ENCODE peak calls at places on chromosomes 12 and 14, in seven cellular contexts. One of them, this sample, is unnamed.

GRCh38 chr12:117105902-117106301 is 6.7 kb upstream of the TESC start:
- DNase-seq in stimulated activated CD8-positive, alpha-beta memory T cell treated with anti-CD3 and anti-CD28 coated beads, Interleukin-7, amount 100 ng/mL, for 24 hours: no peak
- DNase-seq in Caki2: no peak
- DNase-seq in dorsolateral prefrontal cortex: no peak
- DNase-seq in GM20000: no peak
- DNase-seq in stimulated activated CD4-positive, alpha-beta T cell treated with anti-CD3 and anti-CD28 coated beads, Interleukin-4, amount 100 ng/mL, for 4 hours: peak; percentile 6
- DNase-seq in T-helper 2 cell: no peak
- DNase-seq in this sample: peak; percentile 99

GRCh38 chr12:118034429-118035193 is 18.1 kb downstream of the RFC5 start:
- DNase-seq in stimulated activated CD8-positive, alpha-beta memory T cell treated with anti-CD3 and anti-CD28 coated beads, Interleukin-7, amount 100 ng/mL, for 24 hours: no peak
- DNase-seq in Caki2: peak; percentile 64
- DNase-seq in dorsolateral prefrontal cortex: peak; percentile 60
- DNase-seq in GM20000: no peak
- DNase-seq in stimulated activated CD4-positive, alpha-beta T cell treated with anti-CD3 and anti-CD28 coated beads, Interleukin-4, amount 100 ng/mL, for 4 hours: no peak
- DNase-seq in T-helper 2 cell: no peak
- DNase-seq in this sample: no peak

GRCh38 chr12:13367973-13368372 is 171.4 kb downstream of the EMP1 start:
- DNase-seq in stimulated activated CD8-positive, alpha-beta memory T cell treated with anti-CD3 and anti-CD28 coated beads, Interleukin-7, amount 100 ng/mL, for 24 hours: no peak
- DNase-seq in Caki2: no peak
- DNase-seq in dorsolateral prefrontal cortex: peak; percentile 48
- DNase-seq in GM20000: no peak
- DNase-seq in stimulated activated CD4-positive, alpha-beta T cell treated with anti-CD3 and anti-CD28 coated beads, Interleukin-4, amount 100 ng/mL, for 4 hours: no peak
- DNase-seq in T-helper 2 cell: no peak
- DNase-seq in this sample: no peak

GRCh38 chr12:13981296-13981962 is at the start of gene GRIN2B:
- DNase-seq in stimulated activated CD8-positive, alpha-beta memory T cell treated with anti-CD3 and anti-CD28 coated beads, Interleukin-7, amount 100 ng/mL, for 24 hours: no peak
- DNase-seq in Caki2: peak; percentile 37
- DNase-seq in dorsolateral prefrontal cortex: peak; percentile 54
- DNase-seq in GM20000: no peak
- DNase-seq in stimulated activated CD4-positive, alpha-beta T cell treated with anti-CD3 and anti-CD28 coated beads, Interleukin-4, amount 100 ng/mL, for 4 hours: no peak
- DNase-seq in T-helper 2 cell: no peak
- DNase-seq in this sample: no peak

GRCh38 chr12:90741611-90742010 is 213.4 kb downstream of the CCER1 start:
- DNase-seq in stimulated activated CD8-positive, alpha-beta memory T cell treated with anti-CD3 and anti-CD28 coated beads, Interleukin-7, amount 100 ng/mL, for 24 hours: no peak
- DNase-seq in Caki2: no peak
- DNase-seq in dorsolateral prefrontal cortex: no peak
- DNase-seq in GM20000: no peak
- DNase-seq in stimulated activated CD4-positive, alpha-beta T cell treated with anti-CD3 and anti-CD28 coated beads, Interleukin-4, amount 100 ng/mL, for 4 hours: no peak
- DNase-seq in T-helper 2 cell: no peak
- DNase-seq in this sample: no peak

GRCh38 chr12:128339669-128340068 is 72.7 kb downstream of the TMEM132C start:
- DNase-seq in stimulated activated CD8-positive, alpha-beta memory T cell treated with anti-CD3 and anti-CD28 coated beads, Interleukin-7, amount 100 ng/mL, for 24 hours: no peak
- DNase-seq in Caki2: no peak
- DNase-seq in dorsolateral prefrontal cortex: no peak
- DNase-seq in GM20000: no peak
- DNase-seq in stimulated activated CD4-positive, alpha-beta T cell treated with anti-CD3 and anti-CD28 coated beads, Interleukin-4, amount 100 ng/mL, for 4 hours: no peak
- DNase-seq in T-helper 2 cell: no peak
- DNase-seq in this sample: no peak

GRCh38 chr14:53613404-53614253 is 343.0 kb downstream of the BMP4 start:
- DNase-seq in stimulated activated CD8-positive, alpha-beta memory T cell treated with anti-CD3 and anti-CD28 coated beads, Interleukin-7, amount 100 ng/mL, for 24 hours: no peak
- DNase-seq in Caki2: peak; percentile 92
- DNase-seq in dorsolateral prefrontal cortex: no peak
- DNase-seq in GM20000: peak; percentile 80
- DNase-seq in stimulated activated CD4-positive, alpha-beta T cell treated with anti-CD3 and anti-CD28 coated beads, Interleukin-4, amount 100 ng/mL, for 4 hours: no peak
- DNase-seq in T-helper 2 cell: no peak
- DNase-seq in this sample: peak; percentile 93

GRCh38 chr14:87888136-87888999 is 104.6 kb downstream of the GALC start:
- DNase-seq in stimulated activated CD8-positive, alpha-beta memory T cell treated with anti-CD3 and anti-CD28 coated beads, Interleukin-7, amount 100 ng/mL, for 24 hours: no peak
- DNase-seq in Caki2: no peak
- DNase-seq in dorsolateral prefrontal cortex: no peak
- DNase-seq in GM20000: peak; percentile 26
- DNase-seq in stimulated activated CD4-positive, alpha-beta T cell treated with anti-CD3 and anti-CD28 coated beads, Interleukin-4, amount 100 ng/mL, for 4 hours: no peak
- DNase-seq in T-helper 2 cell: no peak
- DNase-seq in this sample: peak; percentile 4

GRCh38 chr14:56119221-56119967 is 1.2 kb downstream of the PELI2 start:
- DNase-seq in stimulated activated CD8-positive, alpha-beta memory T cell treated with anti-CD3 and anti-CD28 coated beads, Interleukin-7, amount 100 ng/mL, for 24 hours: no peak
- DNase-seq in Caki2: peak; percentile 42
- DNase-seq in dorsolateral prefrontal cortex: peak; percentile 30
- DNase-seq in GM20000: peak; percentile 54
- DNase-seq in stimulated activated CD4-positive, alpha-beta T cell treated with anti-CD3 and anti-CD28 coated beads, Interleukin-4, amount 100 ng/mL, for 4 hours: no peak
- DNase-seq in T-helper 2 cell: no peak
- DNase-seq in this sample: no peak

GRCh38 chr14:91149462-91149861 is 35.6 kb downstream of the DGLUCY start:
- DNase-seq in stimulated activated CD8-positive, alpha-beta memory T cell treated with anti-CD3 and anti-CD28 coated beads, Interleukin-7, amount 100 ng/mL, for 24 hours: no peak
- DNase-seq in Caki2: peak; percentile 90
- DNase-seq in dorsolateral prefrontal cortex: no peak
- DNase-seq in GM20000: no peak
- DNase-seq in stimulated activated CD4-positive, alpha-beta T cell treated with anti-CD3 and anti-CD28 coated beads, Interleukin-4, amount 100 ng/mL, for 4 hours: no peak
- DNase-seq in T-helper 2 cell: no peak
- DNase-seq in this sample: peak; percentile 47

GRCh38 chr14:94341654-94342333 is 18.7 kb upstream of the SERPINA6 start:
- DNase-seq in stimulated activated CD8-positive, alpha-beta memory T cell treated with anti-CD3 and anti-CD28 coated beads, Interleukin-7, amount 100 ng/mL, for 24 hours: no peak
- DNase-seq in Caki2: no peak
- DNase-seq in dorsolateral prefrontal cortex: no peak
- DNase-seq in GM20000: no peak
- DNase-seq in stimulated activated CD4-positive, alpha-beta T cell treated with anti-CD3 and anti-CD28 coated beads, Interleukin-4, amount 100 ng/mL, for 4 hours: no peak
- DNase-seq in T-helper 2 cell: no peak
- DNase-seq in this sample: no peak

GRCh38 chr14:55366271-55366670 is 45.4 kb downstream of the ATG14 start:
- DNase-seq in stimulated activated CD8-positive, alpha-beta memory T cell treated with anti-CD3 and anti-CD28 coated beads, Interleukin-7, amount 100 ng/mL, for 24 hours: no peak
- DNase-seq in Caki2: no peak
- DNase-seq in dorsolateral prefrontal cortex: no peak
- DNase-seq in GM20000: no peak
- DNase-seq in stimulated activated CD4-positive, alpha-beta T cell treated with anti-CD3 and anti-CD28 coated beads, Interleukin-4, amount 100 ng/mL, for 4 hours: no peak
- DNase-seq in T-helper 2 cell: no peak
- DNase-seq in this sample: no peak

GRCh38 chr14:61479746-61480502 is 158.5 kb downstream of the PRKCH start:
- DNase-seq in stimulated activated CD8-positive, alpha-beta memory T cell treated with anti-CD3 and anti-CD28 coated beads, Interleukin-7, amount 100 ng/mL, for 24 hours: no peak
- DNase-seq in Caki2: no peak
- DNase-seq in dorsolateral prefrontal cortex: no peak
- DNase-seq in GM20000: no peak
- DNase-seq in stimulated activated CD4-positive, alpha-beta T cell treated with anti-CD3 and anti-CD28 coated beads, Interleukin-4, amount 100 ng/mL, for 4 hours: no peak
- DNase-seq in T-helper 2 cell: no peak
- DNase-seq in this sample: no peak

GRCh38 chr14:63896278-63896720 is 43.5 kb downstream of the SYNE2 start:
- DNase-seq in stimulated activated CD8-positive, alpha-beta memory T cell treated with anti-CD3 and anti-CD28 coated beads, Interleukin-7, amount 100 ng/mL, for 24 hours: no peak
- DNase-seq in Caki2: peak; percentile 91
- DNase-seq in dorsolateral prefrontal cortex: no peak
- DNase-seq in GM20000: no peak
- DNase-seq in stimulated activated CD4-positive, alpha-beta T cell treated with anti-CD3 and anti-CD28 coated beads, Interleukin-4, amount 100 ng/mL, for 4 hours: no peak
- DNase-seq in T-helper 2 cell: no peak
- DNase-seq in this sample: peak; percentile 78

GRCh38 chr14:61213116-61213720 is 67.9 kb downstream of the TMEM30B start:
- DNase-seq in stimulated activated CD8-positive, alpha-beta memory T cell treated with anti-CD3 and anti-CD28 coated beads, Interleukin-7, amount 100 ng/mL, for 24 hours: no peak
- DNase-seq in Caki2: no peak
- DNase-seq in dorsolateral prefrontal cortex: no peak
- DNase-seq in GM20000: no peak
- DNase-seq in stimulated activated CD4-positive, alpha-beta T cell treated with anti-CD3 and anti-CD28 coated beads, Interleukin-4, amount 100 ng/mL, for 4 hours: no peak
- DNase-seq in T-helper 2 cell: no peak
- DNase-seq in this sample: no peak

GRCh38 chr14:94317259-94317658 is 5.9 kb downstream of the SERPINA6 start:
- DNase-seq in stimulated activated CD8-positive, alpha-beta memory T cell treated with anti-CD3 and anti-CD28 coated beads, Interleukin-7, amount 100 ng/mL, for 24 hours: no peak
- DNase-seq in Caki2: no peak
- DNase-seq in dorsolateral prefrontal cortex: no peak
- DNase-seq in GM20000: no peak
- DNase-seq in stimulated activated CD4-positive, alpha-beta T cell treated with anti-CD3 and anti-CD28 coated beads, Interleukin-4, amount 100 ng/mL, for 4 hours: no peak
- DNase-seq in T-helper 2 cell: no peak
- DNase-seq in this sample: no peak

GRCh38 chr12:55847603-55848329 is 5.0 kb upstream of the MMP19 start:
- DNase-seq in stimulated activated CD8-positive, alpha-beta memory T cell treated with anti-CD3 and anti-CD28 coated beads, Interleukin-7, amount 100 ng/mL, for 24 hours: no peak
- DNase-seq in Caki2: no peak
- DNase-seq in dorsolateral prefrontal cortex: peak; percentile 62
- DNase-seq in GM20000: no peak
- DNase-seq in stimulated activated CD4-positive, alpha-beta T cell treated with anti-CD3 and anti-CD28 coated beads, Interleukin-4, amount 100 ng/mL, for 4 hours: no peak
- DNase-seq in T-helper 2 cell: no peak
- DNase-seq in this sample: no peak

GRCh38 chr12:64385468-64385867 is 5.1 kb downstream of the C12orf56 start:
- DNase-seq in stimulated activated CD8-positive, alpha-beta memory T cell treated with anti-CD3 and anti-CD28 coated beads, Interleukin-7, amount 100 ng/mL, for 24 hours: no peak
- DNase-seq in Caki2: no peak
- DNase-seq in dorsolateral prefrontal cortex: no peak
- DNase-seq in GM20000: no peak
- DNase-seq in stimulated activated CD4-positive, alpha-beta T cell treated with anti-CD3 and anti-CD28 coated beads, Interleukin-4, amount 100 ng/mL, for 4 hours: peak; percentile 40
- DNase-seq in T-helper 2 cell: no peak
- DNase-seq in this sample: no peak

GRCh38 chr12:10690906-10691305 is 17.1 kb upstream of the STYK1 start:
- DNase-seq in stimulated activated CD8-positive, alpha-beta memory T cell treated with anti-CD3 and anti-CD28 coated beads, Interleukin-7, amount 100 ng/mL, for 24 hours: no peak
- DNase-seq in Caki2: no peak
- DNase-seq in dorsolateral prefrontal cortex: no peak
- DNase-seq in GM20000: no peak
- DNase-seq in stimulated activated CD4-positive, alpha-beta T cell treated with anti-CD3 and anti-CD28 coated beads, Interleukin-4, amount 100 ng/mL, for 4 hours: no peak
- DNase-seq in T-helper 2 cell: no peak
- DNase-seq in this sample: no peak

GRCh38 chr14:69152944-69153847 is at the start of gene DCAF5:
- DNase-seq in stimulated activated CD8-positive, alpha-beta memory T cell treated with anti-CD3 and anti-CD28 coated beads, Interleukin-7, amount 100 ng/mL, for 24 hours: peak; percentile 78
- DNase-seq in Caki2: peak; percentile 94
- DNase-seq in dorsolateral prefrontal cortex: peak; percentile 87
- DNase-seq in GM20000: peak; percentile 99
- DNase-seq in stimulated activated CD4-positive, alpha-beta T cell treated with anti-CD3 and anti-CD28 coated beads, Interleukin-4, amount 100 ng/mL, for 4 hours: peak; percentile 92
- DNase-seq in T-helper 2 cell: peak; percentile 90
- DNase-seq in this sample: peak; percentile 96

GRCh38 chr12:12510141-12510540 is 52.5 kb downstream of the DUSP16 start:
- DNase-seq in stimulated activated CD8-positive, alpha-beta memory T cell treated with anti-CD3 and anti-CD28 coated beads, Interleukin-7, amount 100 ng/mL, for 24 hours: no peak
- DNase-seq in Caki2: peak; percentile 16
- DNase-seq in dorsolateral prefrontal cortex: no peak
- DNase-seq in GM20000: no peak
- DNase-seq in stimulated activated CD4-positive, alpha-beta T cell treated with anti-CD3 and anti-CD28 coated beads, Interleukin-4, amount 100 ng/mL, for 4 hours: no peak
- DNase-seq in T-helper 2 cell: no peak
- DNase-seq in this sample: no peak

GRCh38 chr12:30269491-30269890 is 426.2 kb downstream of the IPO8 start:
- DNase-seq in stimulated activated CD8-positive, alpha-beta memory T cell treated with anti-CD3 and anti-CD28 coated beads, Interleukin-7, amount 100 ng/mL, for 24 hours: no peak
- DNase-seq in Caki2: no peak
- DNase-seq in dorsolateral prefrontal cortex: no peak
- DNase-seq in GM20000: no peak
- DNase-seq in stimulated activated CD4-positive, alpha-beta T cell treated with anti-CD3 and anti-CD28 coated beads, Interleukin-4, amount 100 ng/mL, for 4 hours: no peak
- DNase-seq in T-helper 2 cell: no peak
- DNase-seq in this sample: no peak

GRCh38 chr14:68774771-68775613 is 17.9 kb downstream of the ZFP36L1 start:
- DNase-seq in stimulated activated CD8-positive, alpha-beta memory T cell treated with anti-CD3 and anti-CD28 coated beads, Interleukin-7, amount 100 ng/mL, for 24 hours: no peak
- DNase-seq in Caki2: peak; percentile 35
- DNase-seq in dorsolateral prefrontal cortex: no peak
- DNase-seq in GM20000: no peak
- DNase-seq in stimulated activated CD4-positive, alpha-beta T cell treated with anti-CD3 and anti-CD28 coated beads, Interleukin-4, amount 100 ng/mL, for 4 hours: no peak
- DNase-seq in T-helper 2 cell: no peak
- DNase-seq in this sample: no peak

GRCh38 chr14:62957562-62957961 is 87.7 kb downstream of the KCNH5 start:
- DNase-seq in stimulated activated CD8-positive, alpha-beta memory T cell treated with anti-CD3 and anti-CD28 coated beads, Interleukin-7, amount 100 ng/mL, for 24 hours: no peak
- DNase-seq in Caki2: peak; percentile 3
- DNase-seq in dorsolateral prefrontal cortex: no peak
- DNase-seq in GM20000: no peak
- DNase-seq in stimulated activated CD4-positive, alpha-beta T cell treated with anti-CD3 and anti-CD28 coated beads, Interleukin-4, amount 100 ng/mL, for 4 hours: no peak
- DNase-seq in T-helper 2 cell: no peak
- DNase-seq in this sample: no peak

GRCh38 chr14:89129570-89129969 is 287.5 kb downstream of the FOXN3 start:
- DNase-seq in stimulated activated CD8-positive, alpha-beta memory T cell treated with anti-CD3 and anti-CD28 coated beads, Interleukin-7, amount 100 ng/mL, for 24 hours: no peak
- DNase-seq in Caki2: no peak
- DNase-seq in dorsolateral prefrontal cortex: no peak
- DNase-seq in GM20000: no peak
- DNase-seq in stimulated activated CD4-positive, alpha-beta T cell treated with anti-CD3 and anti-CD28 coated beads, Interleukin-4, amount 100 ng/mL, for 4 hours: no peak
- DNase-seq in T-helper 2 cell: no peak
- DNase-seq in this sample: no peak

GRCh38 chr12:51009038-51009437 is 17.1 kb downstream of the SLC11A2 start:
- DNase-seq in stimulated activated CD8-positive, alpha-beta memory T cell treated with anti-CD3 and anti-CD28 coated beads, Interleukin-7, amount 100 ng/mL, for 24 hours: no peak
- DNase-seq in Caki2: no peak
- DNase-seq in dorsolateral prefrontal cortex: peak; percentile 97
- DNase-seq in GM20000: no peak
- DNase-seq in stimulated activated CD4-positive, alpha-beta T cell treated with anti-CD3 and anti-CD28 coated beads, Interleukin-4, amount 100 ng/mL, for 4 hours: peak; percentile 58
- DNase-seq in T-helper 2 cell: peak; percentile 30
- DNase-seq in this sample: no peak

GRCh38 chr14:91341331-91342242 is 76.0 kb downstream of the CCDC88C start:
- DNase-seq in stimulated activated CD8-positive, alpha-beta memory T cell treated with anti-CD3 and anti-CD28 coated beads, Interleukin-7, amount 100 ng/mL, for 24 hours: no peak
- DNase-seq in Caki2: no peak
- DNase-seq in dorsolateral prefrontal cortex: no peak
- DNase-seq in GM20000: no peak
- DNase-seq in stimulated activated CD4-positive, alpha-beta T cell treated with anti-CD3 and anti-CD28 coated beads, Interleukin-4, amount 100 ng/mL, for 4 hours: no peak
- DNase-seq in T-helper 2 cell: no peak
- DNase-seq in this sample: no peak

This sample was measured in LoVo.